ENCODE peak calls at places on chromosomes 4 and X, in ten cellular contexts. A is suprapubic skin; F is NK-92 treated with Interleukin-12 subunit alpha and Interleukin-12 subunit beta, amount 100 ng/mL, for 24 hours; P is fibroblast of mammary gland; V is mesothelial cell of epicardium; H is AG10803; W is AML-193; O is NCI-H1105 treated with DMSO at 0.1 percent for 48 hours; Y is head of caudate nucleus; L is lung. E is an unnamed sample.

GRCh38 chr4:79466621-79467020 is 58.6 kb upstream of the GK2 start:
- DNase-seq in A (no peak), F (no peak), P (peak), V (no peak), H (no peak), W (no peak), O (no peak), Y (no peak), L (no peak), E (no peak)

GRCh38 chr4:63492515-63492914 is 916.7 kb downstream of the TECRL start:
- DNase-seq in A (no peak), F (no peak), P (no peak), V (no peak), H (no peak), W (no peak), O (no peak), Y (no peak), L (no peak), E (no peak)

GRCh38 chr4:81422591-81422990 is 49.1 kb downstream of the RASGEF1B start:
- DNase-seq in A (no peak), F (no peak), P (no peak), V (no peak), H (no peak), W (no peak), O (no peak), Y (no peak), L (no peak), E (no peak)

GRCh38 chrX:427812-428725 is 41.4 kb upstream of the PPP2R3B start:
- DNase-seq in A (no peak), F (no peak), P (no peak), V (no peak), H (peak), W (no peak), O (no peak), Y (no peak), L (no peak), E (no peak)

GRCh38 chr4:52894408-52894807 is 32.3 kb downstream of the RASL11B start:
- DNase-seq in A (no peak), F (no peak), P (peak), V (no peak), H (peak), W (no peak), O (no peak), Y (no peak), L (no peak), E (no peak)

GRCh38 chr4:98653006-98653405 is 5.4 kb downstream of the TSPAN5 start:
- DNase-seq in A (no peak), F (no peak), P (peak), V (no peak), H (peak), W (no peak), O (no peak), Y (no peak), L (no peak), E (no peak)

GRCh38 chr4:94304365-94304971 is 38.2 kb downstream of the HPGDS start:
- DNase-seq in A (no peak), F (no peak), P (peak), V (no peak), H (peak), W (peak), O (peak), Y (no peak), L (no peak), E (no peak)

GRCh38 chr4:185657191-185657590 is 121.9 kb upstream of the PDLIM3 start:
- DNase-seq in A (no peak), F (no peak), P (no peak), V (no peak), H (no peak), W (no peak), O (no peak), Y (peak), L (no peak), E (no peak)

GRCh38 chr4:37763164-37763444 is 63.4 kb upstream of the PGM2 start:
- DNase-seq in A (no peak), F (no peak), P (no peak), V (no peak), H (no peak), W (no peak), O (no peak), Y (no peak), L (no peak), E (no peak)

GRCh38 chrX:9356846-9357245 is 108.0 kb upstream of the TBL1X start:
- DNase-seq in A (no peak), F (no peak), P (peak), V (no peak), H (peak), W (no peak), O (no peak), Y (no peak), L (no peak), E (no peak)

GRCh38 chrX:153511784-153512500 is 5.5 kb upstream of the ATP2B3 start:
- DNase-seq in A (no peak), F (no peak), P (no peak), V (no peak), H (no peak), W (no peak), O (peak), Y (no peak), L (no peak), E (no peak)

GRCh38 chr4:23857353-23857752 is 32.5 kb downstream of the PPARGC1A start:
- DNase-seq in A (no peak), F (no peak), P (peak), V (no peak), H (peak), W (no peak), O (no peak), Y (no peak), L (no peak), E (no peak)

GRCh38 chrX:69015564-69016218 is 149.6 kb downstream of the PJA1 start:
- DNase-seq in A (no peak), F (no peak), P (peak), V (peak), H (no peak), W (no peak), O (no peak), Y (no peak), L (peak), E (no peak)

GRCh38 chr4:47838445-47838844 is 578 bp upstream of the CORIN start:
- DNase-seq in A (no peak), F (no peak), P (no peak), V (no peak), H (no peak), W (no peak), O (peak), Y (no peak), L (no peak), E (no peak)

GRCh38 chrX:9832811-9833210 is 46.6 kb downstream of the SHROOM2 start:
- DNase-seq in A (no peak), F (no peak), P (no peak), V (no peak), H (no peak), W (no peak), O (no peak), Y (no peak), L (no peak), E (no peak)

GRCh38 chrX:144275403-144275802 is 391.5 kb downstream of the UBE2NL start:
- DNase-seq in A (no peak), F (no peak), P (no peak), V (no peak), H (no peak), W (no peak), O (peak), Y (no peak), L (no peak), E (no peak)

GRCh38 chr4:187108846-187109245 is 385.2 kb upstream of the FAT1 start:
- DNase-seq in A (no peak), F (no peak), P (no peak), V (no peak), H (peak), W (no peak), O (no peak), Y (no peak), L (no peak), E (no peak)

GRCh38 chr4:6229095-6229494 is 28.7 kb upstream of the JAKMIP1 start:
- DNase-seq in A (no peak), F (no peak), P (no peak), V (peak), H (no peak), W (no peak), O (no peak), Y (peak), L (no peak), E (no peak)

GRCh38 chrX:41664307-41665299 is 24.2 kb upstream of the GPR34 start:
- DNase-seq in A (no peak), F (no peak), P (peak), V (no peak), H (peak), W (no peak), O (no peak), Y (no peak), L (no peak), E (no peak)

GRCh38 chrX:1521459-1521956 is 15.5 kb downstream of the P2RY8 start:
- DNase-seq in A (peak), F (no peak), P (no peak), V (no peak), H (no peak), W (no peak), O (no peak), Y (no peak), L (no peak), E (no peak)

GRCh38 chrX:53279296-53280237 is 1.8 kb downstream of the IQSEC2 start:
- DNase-seq in A (no peak), F (no peak), P (no peak), V (no peak), H (no peak), W (no peak), O (no peak), Y (no peak), L (no peak), E (no peak)